ENCODE peak calls at places on chromosomes 12 and 14, in six cellular contexts. U is PC-3, D is left ventricle myocardium inferior, N is adrenal gland, Q is A549, R is gastrocnemius medialis. F is an unnamed sample.

GRCh38 chr14:105711841-105712460 is 185.6 kb downstream of the TMEM121 start:
- DNase-seq in U (no peak), R (no peak), Q (no peak), D (no peak), N (no peak), F (no peak)

GRCh38 chr12:65602579-65603295 is 221.5 kb upstream of the HMGA2 start:
- DNase-seq in N (peak), R (peak), U (peak), Q (peak), D (peak), F (peak)

GRCh38 chr12:42935756-42936155 is 346.2 kb upstream of the PRICKLE1 start:
- DNase-seq in D (no peak), R (no peak), N (no peak), Q (peak), U (peak), F (peak)

GRCh38 chr14:60151715-60152114 is 13.5 kb downstream of the DHRS7 start:
- DNase-seq in D (peak), U (peak), N (peak), R (peak), Q (peak), F (peak)

GRCh38 chr14:53493895-53494294 is 340.8 kb upstream of the DDHD1 start:
- DNase-seq in D (no peak), U (no peak), R (no peak), Q (no peak), N (no peak), F (no peak)

GRCh38 chr14:23465261-23465660 is 4.2 kb upstream of the NGDN start:
- DNase-seq in D (no peak), R (no peak), N (no peak), U (no peak), Q (no peak), F (no peak)

GRCh38 chr12:12443482-12443881 is 86.6 kb downstream of the BORCS5 start:
- DNase-seq in R (no peak), D (peak), N (peak), Q (no peak), U (no peak), F (no peak)

GRCh38 chr12:58922849-58923248 is 2.5 kb upstream of the LRIG3 start:
- DNase-seq in U (peak), R (no peak), Q (peak), N (no peak), D (no peak), F (no peak)

GRCh38 chr12:47752552-47752951 is 6.1 kb downstream of the RAPGEF3 start:
- DNase-seq in U (peak), R (no peak), N (no peak), Q (no peak), D (no peak), F (peak)

GRCh38 chr14:68631691-68632590 is 160.9 kb downstream of the ZFP36L1 start:
- DNase-seq in Q (no peak), N (no peak), U (no peak), D (no peak), R (no peak), F (no peak)

GRCh38 chr14:79840068-79840467 is 371.2 kb downstream of the DIO2 start:
- DNase-seq in D (no peak), U (no peak), R (no peak), N (no peak), Q (no peak), F (no peak)

GRCh38 chr12:113221181-113221996 is at the start of gene TPCN1:
- DNase-seq in R (peak), Q (peak), D (peak), N (peak), U (peak), F (peak)
- TF ChIP-seq CTCF in R (peak), Q (no peak), D (peak), N (no peak), U (no peak), F (no peak)

GRCh38 chr14:90621205-90621600 is 195.0 kb downstream of the TTC7B start:
- DNase-seq in R (no peak), U (no peak), Q (no peak), D (no peak), N (no peak), F (no peak)
- H3K27ac ChIP-seq in R (no peak), U (no peak), Q (no peak), D (no peak), N (no peak), F (no peak)

DNA sequence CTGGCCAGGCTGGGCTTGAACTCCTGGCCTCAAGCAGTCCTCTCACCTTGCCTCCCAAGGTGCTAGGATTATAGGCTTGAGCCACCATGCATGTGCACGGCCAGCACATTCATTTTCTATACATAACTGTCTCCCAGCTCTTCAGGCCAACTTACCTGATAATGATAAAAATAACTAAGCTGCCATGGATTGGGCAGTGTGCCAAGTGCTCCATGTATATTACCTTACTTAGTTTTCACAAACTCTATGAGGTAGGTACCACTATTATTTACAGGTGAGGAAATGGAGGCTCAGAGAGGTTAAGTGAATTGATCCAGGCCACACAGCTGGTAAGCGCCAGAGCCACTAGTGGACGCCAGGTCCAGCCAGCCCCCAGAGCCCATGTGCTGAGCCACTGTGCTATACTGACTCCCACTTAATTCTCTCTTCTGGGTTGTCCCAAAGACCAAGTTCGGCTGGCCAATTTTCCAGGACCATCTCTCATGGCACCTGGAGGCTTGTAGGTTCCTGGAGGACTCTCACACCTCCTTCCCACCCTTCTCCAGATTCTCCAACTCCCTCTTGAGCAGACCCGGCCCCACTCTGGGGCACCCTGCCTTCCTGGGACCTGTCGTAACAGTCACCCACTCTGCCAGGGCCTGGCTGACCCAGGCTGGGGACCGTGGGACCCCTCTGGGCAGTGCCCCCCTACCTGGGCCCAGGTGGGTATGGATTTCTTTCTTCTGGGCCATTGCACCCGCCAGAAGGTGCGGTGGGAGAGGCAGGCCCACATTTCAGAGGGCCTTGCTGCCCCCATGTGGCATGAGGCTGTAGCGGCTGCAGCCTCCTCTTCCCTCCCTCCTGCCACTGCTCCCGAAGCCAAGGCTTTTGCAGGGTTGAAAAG is 30.2 kb upstream of the CIPC start:
- DNase-seq in N (peak), Q (peak), U (peak), D (peak), R (peak), F (peak)
- TF ChIP-seq CTCF in N (peak), Q (peak), U (peak), D (peak), R (peak), F (peak)

GRCh38 chr14:81516941-81517797 is 16.5 kb downstream of the SEL1L start:
- DNase-seq in Q (peak), U (peak), N (peak), R (no peak), D (no peak), F (no peak)
- H3K27ac ChIP-seq in Q (peak), U (no peak), N (peak), R (peak), D (peak), F (no peak)

DNA sequence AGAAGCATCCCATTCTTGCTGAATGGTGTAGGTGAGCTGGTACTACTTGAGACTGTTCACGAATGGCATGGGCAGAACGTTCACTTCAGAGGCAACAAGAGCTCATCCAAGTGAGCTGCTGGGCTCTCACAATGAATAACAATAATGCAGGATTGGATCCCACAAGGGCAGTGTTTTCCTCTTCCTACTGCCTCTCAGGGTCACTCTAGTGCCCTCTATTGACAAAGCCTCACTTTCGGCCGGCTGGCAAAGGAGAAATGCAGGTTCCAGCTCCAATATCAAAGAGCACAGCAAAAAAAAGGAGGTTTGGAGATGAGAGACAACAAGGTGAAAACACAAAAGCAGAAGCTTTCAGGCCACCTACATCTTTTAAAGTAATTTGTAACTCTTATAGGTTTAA is 74.6 kb upstream of the MYF6 start:
- DNase-seq in R (peak), N (peak), U (peak), Q (peak), D (no peak), F (no peak)
- TF ChIP-seq CTCF in R (no peak), N (no peak), U (peak), Q (peak), D (no peak), F (no peak)

DNA sequence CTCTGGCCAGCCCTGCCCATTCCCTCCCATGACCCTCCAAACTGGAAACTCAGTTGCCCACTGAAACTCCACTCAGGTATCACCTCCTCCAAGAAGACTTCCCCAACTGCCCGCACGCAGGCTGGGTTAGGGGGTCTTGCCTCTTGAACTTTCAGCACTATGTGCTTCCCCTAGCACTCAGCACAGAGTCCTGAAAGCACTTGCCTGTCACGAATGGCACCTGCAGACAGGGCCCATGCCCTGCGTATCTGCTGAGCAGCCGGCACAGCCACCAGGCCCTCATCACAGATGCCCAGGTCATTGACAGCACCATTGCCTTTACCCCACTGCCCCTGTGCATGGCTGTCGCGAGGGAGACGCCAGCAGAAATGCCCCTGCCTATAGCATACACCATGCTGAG is 11.2 kb downstream of the CCDC88C start:
- DNase-seq in D (no peak), Q (no peak), N (no peak), R (no peak), U (no peak), F (no peak)
- H3K27ac ChIP-seq in D (peak), Q (no peak), N (no peak), R (no peak), U (no peak), F (peak)

GRCh38 chr12:9951026-9951652 is 19.0 kb upstream of the CLEC2A start:
- DNase-seq in R (no peak), D (no peak), Q (no peak), U (no peak), N (no peak), F (no peak)
- TF ChIP-seq CTCF in R (no peak), D (no peak), Q (no peak), U (no peak), N (no peak), F (no peak)

GRCh38 chr12:5438671-5439200 is 6.8 kb downstream of the NTF3 start:
- DNase-seq in N (no peak), U (no peak), Q (no peak), D (no peak), R (no peak), F (no peak)

GRCh38 chr12:5437657-5438056 is 5.7 kb downstream of the NTF3 start:
- DNase-seq in R (no peak), D (no peak), U (no peak), Q (no peak), N (no peak), F (no peak)

GRCh38 chr12:5439333-5439732 is 7.4 kb downstream of the NTF3 start:
- DNase-seq in R (no peak), N (no peak), Q (no peak), U (no peak), D (no peak), F (no peak)

GRCh38 chr12:5435161-5435560 is 3.3 kb downstream of the NTF3 start:
- DNase-seq in D (no peak), R (no peak), Q (no peak), U (no peak), N (no peak), F (no peak)

GRCh38 chr12:5437122-5437521 is 5.2 kb downstream of the NTF3 start:
- DNase-seq in R (no peak), N (no peak), U (no peak), D (no peak), Q (no peak), F (no peak)
- H3K27ac ChIP-seq in R (peak), N (no peak), U (no peak), D (peak), Q (no peak), F (no peak)